ENCODE peak calls at places on chromosomes 16 and 17, in eight cellular contexts. One of them, this sample, is unnamed. For H3K27me3 and H3K36me3, the result is how much of the 10 kb centered on the place peaks cover.

GRCh38 chr16:3073448-3073847 is 8.0 kb downstream of the IL32 start:
- DNase-seq in cardiac muscle cell: no peak
- DNase-seq in GM23248: no peak
- DNase-seq in ascending aorta: no peak
- DNase-seq in esophagus squamous epithelium: no peak
- DNase-seq in testis: no peak
- DNase-seq in right atrium auricular region: no peak
- DNase-seq in endodermal cell: no peak
- DNase-seq in this sample: no peak

GRCh38 chr17:9576521-9577401 is at the start of gene CFAP52:
- DNase-seq in testis: peak
- DNase-seq in esophagus squamous epithelium: no peak
- DNase-seq in endodermal cell: peak
- DNase-seq in cardiac muscle cell: peak
- DNase-seq in right atrium auricular region: peak
- DNase-seq in ascending aorta: peak
- DNase-seq in GM23248: peak
- DNase-seq in this sample: peak

GRCh38 chr17:79091373-79091670 is 16.7 kb downstream of the ENGASE start:
- DNase-seq in testis: no peak
- DNase-seq in cardiac muscle cell: no peak
- DNase-seq in ascending aorta: no peak
- DNase-seq in endodermal cell: no peak
- DNase-seq in esophagus squamous epithelium: no peak
- DNase-seq in GM23248: no peak
- DNase-seq in right atrium auricular region: no peak
- DNase-seq in this sample: no peak

GRCh38 chr16:81711609-81712329 is 67.3 kb upstream of the PLCG2 start:
- DNase-seq in GM23248: peak
- DNase-seq in right atrium auricular region: peak
- DNase-seq in cardiac muscle cell: peak
- DNase-seq in testis: no peak
- DNase-seq in ascending aorta: no peak
- DNase-seq in esophagus squamous epithelium: no peak
- DNase-seq in endodermal cell: peak
- DNase-seq in this sample: peak

GRCh38 chr17:64262422-64263260 is at the start of gene TEX2:
- DNase-seq in esophagus squamous epithelium: no peak
- DNase-seq in ascending aorta: no peak
- DNase-seq in GM23248: peak
- DNase-seq in right atrium auricular region: no peak
- DNase-seq in cardiac muscle cell: peak
- DNase-seq in endodermal cell: peak
- DNase-seq in testis: peak
- DNase-seq in this sample: no peak

GRCh38 chr17:34756670-34757021 is 177.3 kb downstream of the TMEM132E start:
- DNase-seq in GM23248: peak
- DNase-seq in testis: no peak
- DNase-seq in ascending aorta: no peak
- DNase-seq in right atrium auricular region: no peak
- DNase-seq in esophagus squamous epithelium: no peak
- DNase-seq in cardiac muscle cell: peak
- DNase-seq in endodermal cell: peak
- DNase-seq in this sample: peak

GRCh38 chr16:71350821-71351557 is 7.5 kb upstream of the CALB2 start:
- DNase-seq in right atrium auricular region: no peak
- DNase-seq in cardiac muscle cell: no peak
- DNase-seq in endodermal cell: no peak
- DNase-seq in esophagus squamous epithelium: no peak
- DNase-seq in testis: no peak
- DNase-seq in ascending aorta: no peak
- DNase-seq in GM23248: no peak
- DNase-seq in this sample: no peak

GRCh38 chr17:50196036-50196435 is 5.4 kb downstream of the COL1A1 start:
- DNase-seq in cardiac muscle cell: no peak
- DNase-seq in testis: no peak
- DNase-seq in right atrium auricular region: no peak
- DNase-seq in ascending aorta: no peak
- DNase-seq in GM23248: peak
- DNase-seq in esophagus squamous epithelium: no peak
- DNase-seq in endodermal cell: no peak
- DNase-seq in this sample: no peak

GRCh38 chr17:40980117-40980516 is 4.0 kb downstream of the KRT40 start:
- DNase-seq in testis: no peak
- DNase-seq in endodermal cell: peak
- DNase-seq in right atrium auricular region: no peak
- DNase-seq in cardiac muscle cell: no peak
- DNase-seq in esophagus squamous epithelium: no peak
- DNase-seq in GM23248: no peak
- DNase-seq in ascending aorta: no peak
- DNase-seq in this sample: peak

GRCh38 chr16:52451971-52452421 is 94.9 kb downstream of the TOX3 start:
- DNase-seq in GM23248: no peak
- DNase-seq in endodermal cell: no peak
- DNase-seq in right atrium auricular region: no peak
- DNase-seq in testis: no peak
- DNase-seq in cardiac muscle cell: no peak
- DNase-seq in ascending aorta: no peak
- DNase-seq in esophagus squamous epithelium: no peak
- DNase-seq in this sample: no peak

GRCh38 chr16:19143241-19143640 is 24.8 kb upstream of the SYT17 start:
- DNase-seq in right atrium auricular region: no peak
- DNase-seq in cardiac muscle cell: no peak
- DNase-seq in esophagus squamous epithelium: no peak
- DNase-seq in testis: no peak
- DNase-seq in GM23248: no peak
- DNase-seq in endodermal cell: no peak
- DNase-seq in ascending aorta: no peak
- DNase-seq in this sample: no peak

GRCh38 chr16:2663553-2664521 is 18.5 kb upstream of the KCTD5 start:
- DNase-seq in ascending aorta: no peak
- DNase-seq in testis: peak
- DNase-seq in right atrium auricular region: peak
- DNase-seq in endodermal cell: no peak
- DNase-seq in esophagus squamous epithelium: no peak
- DNase-seq in GM23248: peak
- DNase-seq in cardiac muscle cell: peak
- DNase-seq in this sample: no peak

GRCh38 chr16:69395859-69396186 is 10.0 kb upstream of the TERF2 start:
- DNase-seq in right atrium auricular region: no peak
- DNase-seq in ascending aorta: no peak
- DNase-seq in endodermal cell: no peak
- DNase-seq in esophagus squamous epithelium: no peak
- DNase-seq in cardiac muscle cell: no peak
- DNase-seq in GM23248: no peak
- DNase-seq in testis: no peak
- DNase-seq in this sample: no peak

GRCh38 chr16:30659507-30660423 is 1.5 kb downstream of the FBRS start:
- DNase-seq in cardiac muscle cell: no peak
- DNase-seq in right atrium auricular region: no peak
- DNase-seq in GM23248: peak
- DNase-seq in endodermal cell: peak
- DNase-seq in ascending aorta: no peak
- DNase-seq in testis: no peak
- DNase-seq in esophagus squamous epithelium: no peak
- DNase-seq in this sample: peak

GRCh38 chr17:51682115-51682514 is 421.8 kb downstream of the UTP18 start:
- DNase-seq in cardiac muscle cell: no peak
- DNase-seq in endodermal cell: no peak
- DNase-seq in GM23248: no peak
- DNase-seq in testis: no peak
- DNase-seq in esophagus squamous epithelium: no peak
- DNase-seq in ascending aorta: no peak
- DNase-seq in right atrium auricular region: no peak
- DNase-seq in this sample: no peak

GRCh38 chr16:19415918-19416317 is 1.8 kb upstream of the TMC5 start:
- DNase-seq in endodermal cell: no peak
- DNase-seq in esophagus squamous epithelium: no peak
- DNase-seq in GM23248: no peak
- DNase-seq in right atrium auricular region: no peak
- DNase-seq in ascending aorta: no peak
- DNase-seq in testis: no peak
- DNase-seq in cardiac muscle cell: no peak
- DNase-seq in this sample: no peak

GRCh38 chr16:65717006-65717720 is 595.3 kb upstream of the CDH11 start:
- DNase-seq in right atrium auricular region: no peak
- DNase-seq in ascending aorta: no peak
- DNase-seq in cardiac muscle cell: no peak
- DNase-seq in testis: no peak
- DNase-seq in esophagus squamous epithelium: no peak
- DNase-seq in endodermal cell: no peak
- DNase-seq in GM23248: no peak
- DNase-seq in this sample: no peak

GRCh38 chr16:30615358-30616076 is 5.3 kb upstream of the ZNF689 start:
- DNase-seq in right atrium auricular region: no peak
- DNase-seq in esophagus squamous epithelium: no peak
- DNase-seq in ascending aorta: no peak
- DNase-seq in endodermal cell: peak
- DNase-seq in testis: peak
- DNase-seq in cardiac muscle cell: peak
- DNase-seq in GM23248: peak
- DNase-seq in this sample: peak

GRCh38 chr17:63246344-63246743 is 199.8 kb downstream of the CYB561 start:
- DNase-seq in esophagus squamous epithelium: no peak
- DNase-seq in ascending aorta: no peak
- DNase-seq in testis: no peak
- DNase-seq in endodermal cell: no peak
- DNase-seq in right atrium auricular region: no peak
- DNase-seq in cardiac muscle cell: peak
- DNase-seq in GM23248: peak
- DNase-seq in this sample: no peak

GRCh38 chr17:19867654-19868395 is at the start of gene ULK2:
- DNase-seq in esophagus squamous epithelium: no peak
- DNase-seq in ascending aorta: no peak
- DNase-seq in cardiac muscle cell: peak
- DNase-seq in GM23248: peak
- DNase-seq in right atrium auricular region: no peak
- DNase-seq in endodermal cell: peak
- DNase-seq in testis: peak
- DNase-seq in this sample: peak

GRCh38 chr16:67165121-67166034 is 833 bp downstream of the HSF4 start:
- DNase-seq in esophagus squamous epithelium: no peak
- DNase-seq in cardiac muscle cell: peak
- DNase-seq in testis: no peak
- DNase-seq in right atrium auricular region: no peak
- DNase-seq in GM23248: peak
- DNase-seq in endodermal cell: peak
- DNase-seq in ascending aorta: no peak
- DNase-seq in this sample: peak

GRCh38 chr17:10119203-10120112 is 78.9 kb downstream of the GAS7 start:
- DNase-seq in right atrium auricular region: no peak
- DNase-seq in cardiac muscle cell: no peak
- DNase-seq in endodermal cell: peak
- DNase-seq in GM23248: peak
- DNase-seq in esophagus squamous epithelium: no peak
- DNase-seq in ascending aorta: no peak
- DNase-seq in testis: no peak
- DNase-seq in this sample: peak

GRCh38 chr16:15542734-15543347 is 100.1 kb downstream of the MARF1 start:
- DNase-seq in endodermal cell: no peak
- DNase-seq in cardiac muscle cell: no peak
- DNase-seq in testis: no peak
- DNase-seq in right atrium auricular region: no peak
- DNase-seq in ascending aorta: no peak
- DNase-seq in GM23248: no peak
- DNase-seq in esophagus squamous epithelium: no peak
- DNase-seq in this sample: no peak

GRCh38 chr17:68514809-68515208 is 2.6 kb downstream of the PRKAR1A start:
- DNase-seq in endodermal cell: peak
- DNase-seq in right atrium auricular region: no peak
- DNase-seq in GM23248: peak
- DNase-seq in esophagus squamous epithelium: no peak
- DNase-seq in ascending aorta: no peak
- DNase-seq in testis: no peak
- DNase-seq in cardiac muscle cell: peak
- DNase-seq in this sample: no peak

GRCh38 chr17:36182176-36183000 is 6.0 kb upstream of the TBC1D3B start:
- DNase-seq in right atrium auricular region: no peak
- DNase-seq in esophagus squamous epithelium: no peak
- DNase-seq in cardiac muscle cell: no peak
- DNase-seq in ascending aorta: no peak
- DNase-seq in testis: peak
- DNase-seq in GM23248: peak
- DNase-seq in endodermal cell: no peak
- DNase-seq in this sample: no peak

GRCh38 chr16:89115216-89115949 is 21.7 kb downstream of the ACSF3 start:
- DNase-seq in right atrium auricular region: peak
- DNase-seq in ascending aorta: peak
- DNase-seq in cardiac muscle cell: peak
- DNase-seq in testis: peak
- DNase-seq in esophagus squamous epithelium: peak
- DNase-seq in endodermal cell: no peak
- DNase-seq in GM23248: no peak
- DNase-seq in this sample: no peak
- H3K4me3 ChIP-seq in right atrium auricular region: no peak
- H3K4me3 ChIP-seq in ascending aorta: no peak
- H3K4me3 ChIP-seq in cardiac muscle cell: no peak
- H3K4me3 ChIP-seq in testis: no peak
- H3K4me3 ChIP-seq in esophagus squamous epithelium: no peak
- H3K4me3 ChIP-seq in endodermal cell: no peak
- H3K4me3 ChIP-seq in GM23248: no peak
- H3K4me3 ChIP-seq in this sample: no peak

GRCh38 chr16:1169285-1170075 is 16.6 kb downstream of the CACNA1H start:
- DNase-seq in esophagus squamous epithelium: no peak
- DNase-seq in right atrium auricular region: no peak
- DNase-seq in ascending aorta: no peak
- DNase-seq in GM23248: no peak
- DNase-seq in cardiac muscle cell: no peak
- DNase-seq in endodermal cell: no peak
- DNase-seq in testis: peak
- DNase-seq in this sample: peak
- H3K27me3 ChIP-seq in esophagus squamous epithelium: under half
- H3K27me3 ChIP-seq in right atrium auricular region: under half
- H3K27me3 ChIP-seq in ascending aorta: under half
- H3K27me3 ChIP-seq in GM23248: under half
- H3K27me3 ChIP-seq in cardiac muscle cell: under half
- H3K27me3 ChIP-seq in endodermal cell: under half
- H3K27me3 ChIP-seq in testis: under half
- H3K27me3 ChIP-seq in this sample: under half

DNA sequence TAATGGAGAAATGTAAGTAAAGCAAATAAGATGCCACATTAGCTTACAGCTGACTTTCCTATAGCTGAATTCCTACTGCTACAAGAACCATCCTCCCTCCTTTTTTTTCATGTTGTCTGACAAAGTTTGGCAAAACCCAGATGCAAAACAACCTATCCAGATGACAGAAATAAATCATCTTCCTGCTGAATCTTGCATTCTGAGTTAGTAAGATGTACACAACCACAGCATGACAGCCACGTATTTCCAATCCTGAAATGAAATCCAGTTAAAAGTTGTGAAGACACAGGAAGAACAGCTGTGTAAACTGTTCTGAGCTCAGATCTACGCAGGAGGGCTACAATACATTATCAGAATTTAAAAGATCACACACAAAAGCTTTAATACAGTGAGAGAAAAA is 5.1 kb upstream of the DHX33 start:
- DNase-seq in cardiac muscle cell: no peak
- DNase-seq in endodermal cell: no peak
- DNase-seq in ascending aorta: no peak
- DNase-seq in right atrium auricular region: no peak
- DNase-seq in GM23248: no peak
- DNase-seq in esophagus squamous epithelium: no peak
- DNase-seq in testis: no peak
- DNase-seq in this sample: no peak
- H3K36me3 ChIP-seq in cardiac muscle cell: under half
- H3K36me3 ChIP-seq in endodermal cell: half or more
- H3K36me3 ChIP-seq in ascending aorta: half or more
- H3K36me3 ChIP-seq in right atrium auricular region: half or more
- H3K36me3 ChIP-seq in GM23248: under half
- H3K36me3 ChIP-seq in esophagus squamous epithelium: under half
- H3K36me3 ChIP-seq in testis: under half
- H3K36me3 ChIP-seq in this sample: under half

GRCh38 chr17:76142044-76143041 is 1.3 kb upstream of the FOXJ1 start:
- DNase-seq in right atrium auricular region: no peak
- DNase-seq in testis: no peak
- DNase-seq in endodermal cell: peak
- DNase-seq in cardiac muscle cell: no peak
- DNase-seq in ascending aorta: no peak
- DNase-seq in esophagus squamous epithelium: no peak
- DNase-seq in GM23248: no peak
- DNase-seq in this sample: peak
- H3K4me3 ChIP-seq in right atrium auricular region: no peak
- H3K4me3 ChIP-seq in testis: peak
- H3K4me3 ChIP-seq in endodermal cell: peak
- H3K4me3 ChIP-seq in cardiac muscle cell: no peak
- H3K4me3 ChIP-seq in ascending aorta: no peak
- H3K4me3 ChIP-seq in esophagus squamous epithelium: no peak
- H3K4me3 ChIP-seq in GM23248: no peak
- H3K4me3 ChIP-seq in this sample: peak

This sample was measured in H7.